ENCODE peak calls at places on chromosomes 7 and 10, in ten cellular contexts. N, F, A, Q, H, M, G, O, S and R are unnamed samples.

GRCh38 chr10:13615650-13616049 is 28.9 kb downstream of the PRPF18 start:
- DNase-seq in N (no peak), F (no peak), A (no peak), Q (no peak), H (no peak), M (no peak), G (no peak), O (no peak), S (no peak), R (no peak)

GRCh38 chr10:128116851-128117615 is 9.2 kb downstream of the MKI67 start:
- DNase-seq in N (no peak), F (no peak), A (no peak), Q (no peak), H (no peak), M (no peak), G (no peak), O (peak; percentile 63), S (no peak), R (no peak)

GRCh38 chr7:81308643-81309354 is 389.9 kb upstream of the SEMA3C start:
- DNase-seq in N (no peak), F (no peak), A (no peak), Q (no peak), H (no peak), M (no peak), G (no peak), O (peak; percentile 85), S (no peak), R (peak; percentile 77)

GRCh38 chr7:145978769-145979168 is 137.8 kb upstream of the CNTNAP2 start:
- DNase-seq in N (no peak), F (no peak), A (no peak), Q (no peak), H (no peak), M (no peak), G (no peak), O (no peak), S (no peak), R (no peak)

GRCh38 chr10:50990568-50991495 is 83.5 kb upstream of the PRKG1 start:
- DNase-seq in N (no peak), F (no peak), A (peak; percentile 50), Q (peak; percentile 73), H (peak; percentile 57), M (peak; percentile 14), G (no peak), O (peak; percentile 91), S (peak; percentile 33), R (peak; percentile 87)

GRCh38 chr7:107659666-107660065 is 962 bp upstream of the SLC26A4 start:
- DNase-seq in N (peak; percentile 67), F (no peak), A (no peak), Q (no peak), H (no peak), M (no peak), G (no peak), O (peak; percentile 91), S (no peak), R (peak; percentile 69)

GRCh38 chr10:44253769-44254462 is 131.0 kb downstream of the CXCL12 start:
- DNase-seq in N (no peak), F (no peak), A (no peak), Q (no peak), H (peak; percentile 36), M (peak; percentile 8), G (no peak), O (peak; percentile 93), S (peak; percentile 65), R (peak; percentile 59)

GRCh38 chr7:12864470-12865046 is 177.1 kb downstream of the ARL4A start:
- DNase-seq in N (no peak), F (no peak), A (no peak), Q (no peak), H (no peak), M (no peak), G (no peak), O (no peak), S (no peak), R (no peak)

DNA sequence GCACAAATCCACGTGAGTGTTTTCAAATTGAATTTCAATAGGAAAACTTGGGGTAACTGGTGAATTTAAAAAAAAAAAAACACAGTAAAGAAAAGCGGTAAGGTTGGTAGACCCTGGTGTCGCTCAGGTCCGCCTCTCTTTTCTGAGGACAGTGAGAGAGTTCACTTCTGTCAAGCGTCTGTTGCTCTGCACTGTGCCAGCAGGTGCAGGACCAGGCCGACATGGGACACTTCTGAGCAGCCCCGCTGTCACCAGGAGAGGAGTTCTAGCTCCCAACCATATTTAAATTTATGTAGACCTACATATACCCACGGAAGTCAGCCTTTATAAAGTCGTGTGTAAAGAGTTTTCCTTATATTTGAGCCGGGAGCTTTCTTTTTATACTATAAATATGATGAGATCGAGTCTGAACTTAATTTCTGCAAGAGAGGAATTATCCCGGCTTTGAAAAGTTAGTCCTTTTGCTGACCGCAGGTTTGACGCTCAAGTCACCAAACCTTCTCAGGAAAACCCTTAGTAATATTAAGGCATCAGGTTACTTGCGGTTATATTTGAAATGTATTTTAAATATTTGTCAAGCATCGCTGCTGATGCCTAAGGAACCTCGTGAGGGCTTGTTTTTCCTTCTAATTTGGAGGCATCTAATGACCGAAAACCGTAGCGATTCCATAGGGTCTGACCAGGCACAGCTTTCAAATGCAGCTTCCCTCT is 550 bp downstream of the IKZF1 start:
- DNase-seq in N (no peak), F (no peak), A (no peak), Q (no peak), H (no peak), M (no peak), G (no peak), O (no peak), S (no peak), R (no peak)
- TF ChIP-seq CTCF in N (no peak), F (no peak), A (no peak), Q (no peak), H (no peak), M (no peak), G (no peak), O (no peak), S (no peak), R (no peak)

GRCh38 chr10:81875680-81876252 is 772 bp downstream of the NRG3 start:
- DNase-seq in N (no peak), F (no peak), A (no peak), Q (no peak), H (no peak), M (no peak), G (no peak), O (no peak), S (no peak), R (no peak)

GRCh38 chr10:81872206-81872605 is 2.8 kb upstream of the NRG3 start:
- DNase-seq in N (no peak), F (no peak), A (no peak), Q (no peak), H (no peak), M (no peak), G (no peak), O (no peak), S (no peak), R (no peak)

GRCh38 chr10:81874878-81875679 is at the start of gene NRG3:
- DNase-seq in N (no peak), F (no peak), A (no peak), Q (no peak), H (no peak), M (no peak), G (peak; percentile 35), O (no peak), S (no peak), R (peak; percentile 19)

GRCh38 chr10:81873231-81873931 is 1.6 kb upstream of the NRG3 start:
- DNase-seq in N (no peak), F (no peak), A (no peak), Q (no peak), H (no peak), M (no peak), G (no peak), O (no peak), S (no peak), R (no peak)

DNA sequence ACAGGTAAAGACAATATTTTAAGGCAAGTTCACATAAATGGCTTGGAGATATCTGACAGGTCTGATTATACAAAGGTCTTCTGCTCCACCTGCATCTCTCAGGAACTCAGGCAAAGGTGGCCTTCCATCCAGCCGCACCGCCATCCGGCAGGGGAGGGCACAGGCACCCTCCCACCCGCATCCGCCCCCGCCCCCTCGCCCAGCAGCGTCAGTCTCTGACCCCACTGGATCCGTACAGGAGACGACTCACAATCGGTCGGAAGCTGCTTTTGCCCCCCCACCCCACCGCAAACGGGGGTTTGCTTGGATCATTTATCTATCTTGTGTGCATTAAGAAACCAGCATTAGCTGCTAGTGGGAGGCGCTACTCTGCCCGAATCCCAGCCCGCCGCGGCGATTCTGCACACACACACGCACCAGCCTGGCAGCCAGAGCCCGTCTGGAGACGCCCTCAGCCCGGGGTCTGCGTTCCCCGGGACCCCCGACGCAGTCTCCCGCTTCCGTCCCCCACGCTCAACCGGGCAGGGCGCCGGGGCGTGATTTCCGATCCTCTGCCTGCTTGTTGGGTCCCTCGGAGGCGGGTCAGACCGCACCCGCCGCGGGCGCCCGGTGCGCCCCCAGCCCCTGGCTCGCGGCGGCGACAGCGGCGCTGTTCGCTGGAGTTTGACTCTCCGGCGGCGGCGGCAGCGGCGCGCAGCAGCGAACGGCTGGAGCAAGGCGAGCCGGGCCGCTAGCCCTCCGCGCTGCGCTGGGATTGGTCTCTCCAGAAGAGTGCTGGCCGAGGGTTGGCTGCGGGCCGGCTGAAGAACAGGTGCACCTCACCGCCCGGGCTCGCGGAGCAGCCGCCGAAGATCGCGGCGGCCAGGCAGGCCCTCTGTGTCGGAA is 820 bp upstream of the NRG3 start:
- DNase-seq in N (peak; percentile 12), F (no peak), A (peak; percentile 5), Q (peak; percentile 20), H (no peak), M (no peak), G (peak; percentile 65), O (peak; percentile 2), S (no peak), R (peak; percentile 4)
- H3K4me3 ChIP-seq in N (no peak overlapping the region), F (no peak overlapping the region), A (peak overlapping the region; percentile 18), Q (peak overlapping the region; percentile 13), H (no peak overlapping the region), M (peak overlapping the region; percentile 40), G (peak overlapping the region; percentile 61), O (no peak overlapping the region), S (peak overlapping the region; percentile 57), R (no peak overlapping the region)

GRCh38 chr7:33379891-33380525 is 250.6 kb downstream of the BBS9 start:
- DNase-seq in N (no peak), F (no peak), A (no peak), Q (no peak), H (no peak), M (no peak), G (peak; percentile 16), O (no peak), S (no peak), R (no peak)
- TF ChIP-seq CTCF in N (no peak), F (no peak), A (no peak), Q (no peak), H (no peak), M (no peak), G (no peak), O (no peak), S (no peak), R (no peak)

DNA sequence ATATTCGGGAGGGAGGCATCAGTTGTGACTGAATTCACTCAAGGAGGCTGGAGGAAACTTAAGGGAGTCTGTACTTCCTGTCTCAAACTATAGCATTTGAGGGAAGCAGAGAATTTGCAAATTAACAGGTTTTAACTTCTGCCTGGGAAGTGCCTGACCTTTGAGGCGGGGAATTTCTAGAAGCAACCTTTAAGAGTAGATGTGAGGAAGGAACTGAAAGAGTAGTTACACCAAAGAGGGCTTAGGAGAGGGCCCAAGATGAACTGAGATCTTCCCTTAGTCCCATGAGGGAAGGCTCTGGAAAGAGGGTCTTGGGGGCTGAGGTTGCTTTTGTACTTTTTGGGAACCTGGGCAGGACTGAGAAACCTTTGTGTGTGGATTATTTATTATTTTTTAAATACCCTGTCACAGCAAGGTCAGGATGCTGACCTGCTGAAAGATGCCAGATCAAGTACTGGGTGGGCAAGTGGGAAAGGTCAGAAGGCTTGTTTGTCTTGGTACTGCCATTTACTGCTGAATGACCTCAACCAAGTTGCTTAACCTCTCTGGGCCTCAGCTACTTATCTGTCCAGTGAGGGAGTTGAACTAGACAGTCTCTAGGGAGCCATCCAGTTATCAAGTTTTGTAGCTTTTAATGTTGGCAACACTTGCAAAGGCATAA is 2.4 kb downstream of the GPR158 start:
- DNase-seq in N (no peak), F (no peak), A (no peak), Q (no peak), H (no peak), M (no peak), G (no peak), O (no peak), S (no peak), R (no peak)
- H3K4me3 ChIP-seq in N (no peak overlapping the region), F (no peak overlapping the region), A (no peak overlapping the region), Q (no peak overlapping the region), H (no peak overlapping the region), M (no peak overlapping the region), G (peak overlapping the region; percentile 64), O (no peak overlapping the region), S (no peak overlapping the region), R (no peak overlapping the region)